ENCODE peak calls at places on chromosomes 13 and 19, in ten cellular contexts. N, V, K, H, D, J, E, Y, L and W are unnamed samples.

GRCh38 chr13:52713894-52714293 is 25.7 kb downstream of the CNMD start:
- DNase-seq in N (no peak), V (no peak), K (no peak), H (peak; percentile 25), D (no peak), J (no peak), E (no peak), Y (no peak), L (no peak), W (no peak)

GRCh38 chr13:73665279-73665678 is 468.9 kb downstream of the KLF12 start:
- DNase-seq in N (no peak), V (no peak), K (no peak), H (no peak), D (no peak), J (no peak), E (no peak), Y (no peak), L (no peak), W (no peak)

GRCh38 chr19:13790354-13790753 is 4.9 kb upstream of the ZSWIM4 start:
- DNase-seq in N (no peak), V (no peak), K (no peak), H (no peak), D (no peak), J (no peak), E (no peak), Y (no peak), L (peak; percentile 65), W (no peak)

GRCh38 chr13:60226507-60226906 is 62.8 kb upstream of the DIAPH3 start:
- DNase-seq in N (no peak), V (no peak), K (peak; percentile 8), H (no peak), D (no peak), J (no peak), E (peak; percentile 67), Y (no peak), L (no peak), W (peak; percentile 47)

GRCh38 chr19:47027586-47028371 is 8.1 kb downstream of the NPAS1 start:
- DNase-seq in N (no peak), V (no peak), K (no peak), H (no peak), D (no peak), J (no peak), E (no peak), Y (no peak), L (no peak), W (no peak)

GRCh38 chr19:5397804-5398692 is 57.2 kb upstream of the ZNRF4 start:
- DNase-seq in N (no peak), V (no peak), K (no peak), H (no peak), D (no peak), J (no peak), E (peak; percentile 26), Y (no peak), L (no peak), W (peak; percentile 34)

GRCh38 chr19:46691104-46691503 is 25.8 kb downstream of the PRKD2 start:
- DNase-seq in N (no peak), V (no peak), K (no peak), H (no peak), D (no peak), J (no peak), E (no peak), Y (no peak), L (no peak), W (no peak)

GRCh38 chr19:1651548-1652394 is 644 bp downstream of the TCF3 start:
- DNase-seq in N (peak; percentile 64), V (peak; percentile 32), K (peak; percentile 36), H (peak; percentile 50), D (peak; percentile 44), J (peak; percentile 20), E (peak; percentile 37), Y (no peak), L (peak; percentile 33), W (peak; percentile 56)